ENCODE peak calls at places on chromosomes 6 and 20, in ten cellular contexts. One of them, this sample, is unnamed.

GRCh38 chr6:75101896-75102680 is 103.8 kb downstream of the COL12A1 start:
- DNase-seq in stimulated activated CD4-positive, alpha-beta T cell treated with anti-CD3 and anti-CD28 coated beads, Interleukin-1b, Interleukin-23, amount 100 ng/mL, for 1 hour: no peak
- DNase-seq in choroid plexus epithelial cell: peak
- DNase-seq in HFF-Myc: no peak
- DNase-seq in lower lobe of right lung: no peak
- DNase-seq in RCC 7860: no peak
- DNase-seq in AG09309: peak
- DNase-seq in NCI-H1105: no peak
- DNase-seq in HFFc6: peak
- DNase-seq in activated T-helper 1 cell treated with Interleukin-2 at 50 U/mL for 16 hours: no peak
- DNase-seq in this sample: no peak

GRCh38 chr20:44028868-44029847 is 114.5 kb downstream of the TOX2 start:
- DNase-seq in choroid plexus epithelial cell: no peak
- DNase-seq in RCC 7860: no peak
- DNase-seq in lower lobe of right lung: no peak
- DNase-seq in HFF-Myc: no peak
- DNase-seq in activated T-helper 1 cell treated with Interleukin-2 at 50 U/mL for 16 hours: no peak
- DNase-seq in stimulated activated CD4-positive, alpha-beta T cell treated with anti-CD3 and anti-CD28 coated beads, Interleukin-1b, Interleukin-23, amount 100 ng/mL, for 1 hour: no peak
- DNase-seq in HFFc6: no peak
- DNase-seq in AG09309: no peak
- DNase-seq in NCI-H1105: no peak
- DNase-seq in this sample: peak

GRCh38 chr6:117534974-117535373 is 52.5 kb downstream of the DCBLD1 start:
- DNase-seq in choroid plexus epithelial cell: peak
- DNase-seq in stimulated activated CD4-positive, alpha-beta T cell treated with anti-CD3 and anti-CD28 coated beads, Interleukin-1b, Interleukin-23, amount 100 ng/mL, for 1 hour: no peak
- DNase-seq in RCC 7860: no peak
- DNase-seq in HFFc6: no peak
- DNase-seq in HFF-Myc: no peak
- DNase-seq in AG09309: no peak
- DNase-seq in lower lobe of right lung: no peak
- DNase-seq in NCI-H1105: no peak
- DNase-seq in activated T-helper 1 cell treated with Interleukin-2 at 50 U/mL for 16 hours: no peak
- DNase-seq in this sample: no peak

GRCh38 chr6:110589865-110590513 is 113.6 kb upstream of the SLC22A16 start:
- DNase-seq in NCI-H1105: no peak
- DNase-seq in HFF-Myc: no peak
- DNase-seq in activated T-helper 1 cell treated with Interleukin-2 at 50 U/mL for 16 hours: no peak
- DNase-seq in choroid plexus epithelial cell: no peak
- DNase-seq in lower lobe of right lung: no peak
- DNase-seq in stimulated activated CD4-positive, alpha-beta T cell treated with anti-CD3 and anti-CD28 coated beads, Interleukin-1b, Interleukin-23, amount 100 ng/mL, for 1 hour: no peak
- DNase-seq in AG09309: no peak
- DNase-seq in RCC 7860: no peak
- DNase-seq in HFFc6: no peak
- DNase-seq in this sample: no peak

GRCh38 chr20:24185801-24186200 is 197.2 kb upstream of the GGTLC1 start:
- DNase-seq in activated T-helper 1 cell treated with Interleukin-2 at 50 U/mL for 16 hours: no peak
- DNase-seq in choroid plexus epithelial cell: peak
- DNase-seq in HFF-Myc: no peak
- DNase-seq in AG09309: no peak
- DNase-seq in lower lobe of right lung: no peak
- DNase-seq in stimulated activated CD4-positive, alpha-beta T cell treated with anti-CD3 and anti-CD28 coated beads, Interleukin-1b, Interleukin-23, amount 100 ng/mL, for 1 hour: no peak
- DNase-seq in NCI-H1105: no peak
- DNase-seq in RCC 7860: no peak
- DNase-seq in HFFc6: no peak
- DNase-seq in this sample: no peak

GRCh38 chr6:122887941-122888340 is 98.9 kb downstream of the SMPDL3A start:
- DNase-seq in choroid plexus epithelial cell: no peak
- DNase-seq in HFFc6: no peak
- DNase-seq in NCI-H1105: no peak
- DNase-seq in activated T-helper 1 cell treated with Interleukin-2 at 50 U/mL for 16 hours: no peak
- DNase-seq in AG09309: no peak
- DNase-seq in RCC 7860: no peak
- DNase-seq in HFF-Myc: no peak
- DNase-seq in lower lobe of right lung: no peak
- DNase-seq in stimulated activated CD4-positive, alpha-beta T cell treated with anti-CD3 and anti-CD28 coated beads, Interleukin-1b, Interleukin-23, amount 100 ng/mL, for 1 hour: no peak
- DNase-seq in this sample: no peak

GRCh38 chr6:20978176-20978614 is 443.9 kb downstream of the CDKAL1 start:
- DNase-seq in HFFc6: peak
- DNase-seq in AG09309: peak
- DNase-seq in HFF-Myc: peak
- DNase-seq in lower lobe of right lung: no peak
- DNase-seq in choroid plexus epithelial cell: peak
- DNase-seq in stimulated activated CD4-positive, alpha-beta T cell treated with anti-CD3 and anti-CD28 coated beads, Interleukin-1b, Interleukin-23, amount 100 ng/mL, for 1 hour: no peak
- DNase-seq in NCI-H1105: no peak
- DNase-seq in activated T-helper 1 cell treated with Interleukin-2 at 50 U/mL for 16 hours: no peak
- DNase-seq in RCC 7860: no peak
- DNase-seq in this sample: no peak

GRCh38 chr6:4270799-4271198 is 135.4 kb upstream of the ECI2 start:
- DNase-seq in lower lobe of right lung: no peak
- DNase-seq in HFFc6: peak
- DNase-seq in choroid plexus epithelial cell: peak
- DNase-seq in AG09309: peak
- DNase-seq in activated T-helper 1 cell treated with Interleukin-2 at 50 U/mL for 16 hours: no peak
- DNase-seq in HFF-Myc: no peak
- DNase-seq in NCI-H1105: no peak
- DNase-seq in stimulated activated CD4-positive, alpha-beta T cell treated with anti-CD3 and anti-CD28 coated beads, Interleukin-1b, Interleukin-23, amount 100 ng/mL, for 1 hour: no peak
- DNase-seq in RCC 7860: no peak
- DNase-seq in this sample: no peak

GRCh38 chr20:29744071-29744470 is 1513.4 kb upstream of the DEFB115 start:
- DNase-seq in HFF-Myc: no peak
- DNase-seq in stimulated activated CD4-positive, alpha-beta T cell treated with anti-CD3 and anti-CD28 coated beads, Interleukin-1b, Interleukin-23, amount 100 ng/mL, for 1 hour: no peak
- DNase-seq in lower lobe of right lung: no peak
- DNase-seq in AG09309: no peak
- DNase-seq in RCC 7860: no peak
- DNase-seq in choroid plexus epithelial cell: no peak
- DNase-seq in HFFc6: no peak
- DNase-seq in NCI-H1105: no peak
- DNase-seq in activated T-helper 1 cell treated with Interleukin-2 at 50 U/mL for 16 hours: no peak
- DNase-seq in this sample: no peak

GRCh38 chr20:47318596-47319516 is 37.6 kb downstream of the ZMYND8 start:
- DNase-seq in AG09309: no peak
- DNase-seq in NCI-H1105: no peak
- DNase-seq in activated T-helper 1 cell treated with Interleukin-2 at 50 U/mL for 16 hours: no peak
- DNase-seq in stimulated activated CD4-positive, alpha-beta T cell treated with anti-CD3 and anti-CD28 coated beads, Interleukin-1b, Interleukin-23, amount 100 ng/mL, for 1 hour: no peak
- DNase-seq in lower lobe of right lung: peak
- DNase-seq in RCC 7860: peak
- DNase-seq in HFF-Myc: no peak
- DNase-seq in choroid plexus epithelial cell: no peak
- DNase-seq in HFFc6: peak
- DNase-seq in this sample: no peak

This sample was measured in central memory CD8-positive, alpha-beta T cell.